ENCODE peak calls at places on chromosomes 6 and 20, in nine cellular contexts. W is pancreas, V is mucosa of descending colon, G is A549, K is ovary, H is psoas muscle, P is hepatocyte, I is heart left ventricle, B is H9. T is an unnamed sample. For H3K4me1, the result is how much of the 10 kb centered on the place peaks cover.

GRCh38 chr6:106194949-106195919 is 109.1 kb downstream of the PRDM1 start:
- DNase-seq in W (no peak), V (no peak), G (no peak), K (no peak), H (no peak), P (no peak), I (no peak), B (no peak), T (no peak)

GRCh38 chr20:3204124-3204794 is at the start of gene DDRGK1:
- DNase-seq in W (peak), V (peak), G (peak), K (peak), H (peak), P (peak), I (peak), B (peak), T (peak)

GRCh38 chr6:75932067-75932466 is 140.4 kb downstream of the IMPG1 start:
- DNase-seq in W (peak), V (peak), G (peak), K (no peak), H (no peak), P (peak), I (peak), B (peak), T (no peak)

GRCh38 chr20:33532753-33533459 is 43.0 kb downstream of the CBFA2T2 start:
- DNase-seq in W (no peak), V (no peak), G (no peak), K (no peak), H (no peak), P (peak), I (no peak), B (no peak), T (no peak)

GRCh38 chr6:10613077-10613476 is 81.3 kb downstream of the C6orf52 start:
- DNase-seq in W (no peak), V (no peak), G (peak), K (no peak), H (no peak), P (no peak), I (no peak), B (no peak), T (no peak)

GRCh38 chr20:63594043-63594561 is 20.1 kb upstream of the HELZ2 start:
- DNase-seq in W (no peak), V (no peak), G (no peak), K (no peak), H (no peak), P (no peak), I (peak), B (no peak), T (no peak)

GRCh38 chr20:5696011-5696559 is 54.1 kb upstream of the SHLD1 start:
- DNase-seq in W (no peak), V (peak), G (peak), K (no peak), H (peak), P (no peak), I (no peak), B (no peak), T (no peak)

GRCh38 chr6:166977626-166978550 is 21.3 kb upstream of the CEP43 start:
- DNase-seq in W (no peak), V (no peak), G (no peak), K (no peak), H (no peak), P (no peak), I (no peak), B (no peak), T (no peak)

GRCh38 chr6:35777356-35778102 is 1.1 kb downstream of the CLPSL2 start:
- DNase-seq in W (no peak), V (no peak), G (no peak), K (no peak), H (no peak), P (no peak), I (no peak), B (no peak), T (no peak)

GRCh38 chr6:168355716-168356522 is 36.3 kb upstream of the DACT2 start:
- DNase-seq in W (peak), V (peak), G (peak), K (peak), H (peak), P (peak), I (peak), B (peak), T (peak)

GRCh38 chr6:12014027-12014872 is 2.1 kb downstream of the HIVEP1 start:
- DNase-seq in W (no peak), V (no peak), G (peak), K (no peak), H (no peak), P (no peak), I (no peak), B (no peak), T (no peak)

GRCh38 chr6:151317206-151317994 is 74.0 kb downstream of the ZBTB2 start:
- DNase-seq in W (no peak), V (no peak), G (peak), K (no peak), H (no peak), P (peak), I (no peak), B (no peak), T (no peak)

GRCh38 chr6:168734523-168734922 is 293.5 kb downstream of the SMOC2 start:
- DNase-seq in W (no peak), V (no peak), G (no peak), K (no peak), H (no peak), P (no peak), I (no peak), B (no peak), T (no peak)

GRCh38 chr6:2656460-2657064 is 94.2 kb downstream of the MYLK4 start:
- DNase-seq in W (no peak), V (no peak), G (no peak), K (no peak), H (no peak), P (no peak), I (no peak), B (no peak), T (no peak)

GRCh38 chr6:30821862-30822784 is 62.2 kb upstream of the DDR1 start:
- DNase-seq in W (no peak), V (peak), G (peak), K (no peak), H (no peak), P (peak), I (no peak), B (no peak), T (no peak)

GRCh38 chr6:73675466-73676098 is 20.4 kb upstream of the CD109 start:
- DNase-seq in W (peak), V (peak), G (peak), K (peak), H (peak), P (peak), I (peak), B (peak), T (peak)

GRCh38 chr20:58542411-58543095 is 27.4 kb upstream of the APCDD1L start:
- DNase-seq in W (no peak), V (no peak), G (no peak), K (no peak), H (no peak), P (no peak), I (no peak), B (no peak), T (no peak)

GRCh38 chr20:4136967-4137334 is 121.6 kb upstream of the RNF24 start:
- DNase-seq in W (no peak), V (no peak), G (no peak), K (no peak), H (no peak), P (no peak), I (no peak), B (no peak), T (no peak)

GRCh38 chr6:89623749-89624148 is 14.8 kb downstream of the LYRM2 start:
- DNase-seq in W (no peak), V (no peak), G (no peak), K (no peak), H (no peak), P (no peak), I (no peak), B (no peak), T (no peak)

GRCh38 chr20:61297981-61298380 is 45.9 kb downstream of the CDH4 start:
- DNase-seq in W (no peak), V (peak), G (no peak), K (no peak), H (no peak), P (no peak), I (no peak), B (no peak), T (no peak)

GRCh38 chr20:2756056-2756611 is 44.3 kb downstream of the CPXM1 start:
- DNase-seq in W (no peak), V (peak), G (peak), K (peak), H (no peak), P (peak), I (no peak), B (peak), T (no peak)

GRCh38 chr6:158232445-158233213 is 64.5 kb downstream of the GTF2H5 start:
- DNase-seq in W (peak), V (peak), G (peak), K (peak), H (peak), P (peak), I (peak), B (peak), T (peak)

GRCh38 chr6:63516186-63516944 is 55.9 kb upstream of the LOC128125822 start:
- DNase-seq in W (no peak), V (no peak), G (peak), K (no peak), H (no peak), P (no peak), I (no peak), B (no peak), T (no peak)

GRCh38 chr6:22147983-22148797 is 148.6 kb downstream of the PRL start:
- DNase-seq in W (no peak), V (peak), G (peak), K (no peak), H (no peak), P (peak), I (peak), B (no peak), T (no peak)

GRCh38 chr6:49909508-49910047 is 43.2 kb upstream of the CRISP1 start:
- DNase-seq in W (no peak), V (no peak), G (no peak), K (no peak), H (no peak), P (no peak), I (no peak), B (no peak), T (no peak)

GRCh38 chr6:149202967-149203366 is 114.5 kb upstream of the TAB2 start:
- DNase-seq in W (no peak), V (no peak), G (no peak), K (no peak), H (no peak), P (no peak), I (no peak), B (no peak), T (no peak)

GRCh38 chr6:74598473-74599393 is 607.1 kb downstream of the COL12A1 start:
- DNase-seq in W (no peak), V (no peak), G (peak), K (no peak), H (no peak), P (no peak), I (no peak), B (no peak), T (no peak)

GRCh38 chr20:47934761-47935160 is 149.5 kb upstream of the SULF2 start:
- DNase-seq in W (no peak), V (no peak), G (no peak), K (no peak), H (no peak), P (no peak), I (no peak), B (no peak), T (no peak)

GRCh38 chr20:63626424-63627128 is at the start of gene GMEB2:
- DNase-seq in W (peak), V (peak), G (no peak), K (peak), H (peak), P (peak), I (peak), B (peak), T (peak)

GRCh38 chr20:41166201-41167117 is 29.1 kb downstream of the PLCG1 start:
- DNase-seq in W (no peak), V (no peak), G (no peak), K (no peak), H (peak), P (no peak), I (peak), B (no peak), T (peak)

GRCh38 chr6:146543211-146543939 is at the start of gene RAB32:
- DNase-seq in W (peak), V (peak), G (peak), K (peak), H (peak), P (peak), I (peak), B (peak), T (peak)

GRCh38 chr20:48818481-48818987 is 9.3 kb downstream of the PREX1 start:
- DNase-seq in W (no peak), V (no peak), G (no peak), K (no peak), H (no peak), P (no peak), I (no peak), B (no peak), T (no peak)

GRCh38 chr6:111588366-111588765 is 17.3 kb downstream of the TRAF3IP2 start:
- DNase-seq in W (no peak), V (no peak), G (no peak), K (no peak), H (no peak), P (no peak), I (no peak), B (no peak), T (no peak)

GRCh38 chr6:111583986-111584385 is 21.7 kb downstream of the TRAF3IP2 start:
- DNase-seq in W (no peak), V (no peak), G (no peak), K (no peak), H (no peak), P (no peak), I (no peak), B (no peak), T (no peak)

GRCh38 chr6:111585241-111585968 is 20.3 kb downstream of the TRAF3IP2 start:
- DNase-seq in W (no peak), V (no peak), G (no peak), K (no peak), H (no peak), P (no peak), I (no peak), B (no peak), T (no peak)

GRCh38 chr6:111585969-111586315 is 19.7 kb downstream of the TRAF3IP2 start:
- DNase-seq in W (no peak), V (peak), G (no peak), K (no peak), H (no peak), P (no peak), I (peak), B (no peak), T (no peak)

GRCh38 chr6:111586554-111586953 is 19.1 kb downstream of the TRAF3IP2 start:
- DNase-seq in W (no peak), V (no peak), G (no peak), K (no peak), H (no peak), P (no peak), I (no peak), B (no peak), T (no peak)
- H3K4me1 ChIP-seq in W (under half), V (under half), G (half or more), K (under half), H (half or more), P (under half), I (half or more), B (under half), T (under half)

DNA sequence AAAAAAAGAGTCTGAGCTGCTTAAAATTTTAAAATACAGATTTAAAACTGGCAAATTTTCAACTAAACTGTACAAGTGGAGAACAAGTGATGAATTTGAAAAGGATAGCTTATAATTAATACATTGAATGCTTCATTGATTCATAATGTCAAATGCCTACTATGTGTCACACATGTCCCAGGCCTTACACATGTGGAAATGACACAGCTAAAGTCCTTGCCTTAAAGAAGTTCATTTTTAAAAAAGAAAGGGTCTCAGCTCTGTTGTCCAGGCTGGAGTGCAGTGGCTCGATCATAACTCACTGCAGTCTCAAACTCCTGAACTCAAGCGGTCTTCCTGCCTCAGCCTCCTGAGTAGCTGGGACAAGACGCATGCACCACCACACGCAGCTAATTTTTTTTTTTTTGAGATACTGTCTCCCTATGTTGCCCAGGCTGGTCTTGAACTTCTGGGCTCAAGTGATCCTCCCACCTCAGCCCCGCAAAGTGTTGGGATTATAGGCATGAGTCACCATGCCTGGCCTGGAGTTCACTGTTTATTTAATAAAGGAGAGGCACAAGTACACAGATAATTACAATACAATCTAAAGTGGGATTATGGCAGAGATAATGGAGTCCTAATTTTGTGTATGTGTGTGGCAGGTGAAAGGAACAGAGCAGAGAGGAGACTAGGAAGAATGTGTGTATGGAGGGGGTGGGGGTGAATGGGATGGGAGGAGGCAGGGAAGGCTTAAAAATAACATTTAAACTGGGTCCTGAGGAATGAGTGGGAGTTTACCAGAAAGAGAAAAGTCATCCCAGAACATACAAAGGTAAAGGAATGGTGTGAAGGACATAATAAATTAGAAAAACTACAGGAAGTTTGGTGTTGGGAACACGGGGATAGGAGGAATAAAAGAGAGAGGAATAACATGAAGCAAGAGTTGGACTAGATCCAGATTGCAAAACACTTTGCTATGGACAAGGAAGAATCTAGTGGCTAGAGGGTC is 4.7 kb downstream of the NCOA5 start:
- DNase-seq in W (no peak), V (peak), G (peak), K (no peak), H (no peak), P (peak), I (no peak), B (no peak), T (no peak)
- H3K4me1 ChIP-seq in W (half or more), V (under half), G (under half), K (under half), H (half or more), P (under half), I (half or more), B (under half), T (under half)

GRCh38 chr6:52533491-52533890 is 43.4 kb downstream of the TRAM2 start:
- DNase-seq in W (no peak), V (no peak), G (no peak), K (no peak), H (no peak), P (no peak), I (no peak), B (no peak), T (no peak)
- H3K4me1 ChIP-seq in W (under half), V (under half), G (under half), K (under half), H (under half), P (under half), I (under half), B (under half), T (under half)

GRCh38 chr6:15985354-15985995 is 143.4 kb upstream of the MYLIP start:
- DNase-seq in W (no peak), V (no peak), G (no peak), K (no peak), H (no peak), P (no peak), I (no peak), B (no peak), T (no peak)
- H3K4me1 ChIP-seq in W (under half), V (under half), G (under half), K (under half), H (under half), P (under half), I (under half), B (under half), T (under half)

GRCh38 chr20:31515775-31516107 is 1.5 kb downstream of the HM13 start:
- DNase-seq in W (no peak), V (peak), G (no peak), K (no peak), H (no peak), P (no peak), I (no peak), B (no peak), T (peak)

GRCh38 chr20:31515072-31515774 is 981 bp downstream of the HM13 start:
- DNase-seq in W (no peak), V (peak), G (no peak), K (no peak), H (no peak), P (no peak), I (no peak), B (no peak), T (peak)

GRCh38 chr20:31516166-31516565 is 1.9 kb downstream of the HM13 start:
- DNase-seq in W (no peak), V (no peak), G (no peak), K (no peak), H (no peak), P (no peak), I (no peak), B (no peak), T (no peak)

GRCh38 chr20:31516651-31517050 is 2.4 kb downstream of the HM13 start:
- DNase-seq in W (no peak), V (no peak), G (no peak), K (no peak), H (no peak), P (no peak), I (no peak), B (no peak), T (peak)

DNA sequence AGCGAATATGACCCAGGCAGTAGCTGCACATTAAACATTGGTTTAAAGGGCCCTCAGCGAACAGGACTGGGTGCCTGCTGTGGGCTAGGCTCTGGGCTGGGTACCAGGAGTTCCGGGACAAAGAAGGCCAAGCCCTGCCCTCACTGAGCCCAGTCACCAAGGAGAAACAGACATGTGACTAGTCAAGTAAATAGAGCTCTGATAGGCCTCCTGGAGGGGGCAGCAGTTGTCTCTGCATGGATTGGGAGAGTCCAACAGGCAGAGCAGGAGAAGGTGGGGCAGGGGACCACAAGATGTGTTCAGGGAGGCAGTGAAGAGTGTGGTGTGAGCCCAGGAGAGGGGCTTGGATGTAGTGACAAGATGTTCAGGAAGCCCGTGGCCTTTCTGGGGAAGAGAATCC is 3.1 kb downstream of the HM13 start:
- DNase-seq in W (peak), V (peak), G (peak), K (no peak), H (peak), P (peak), I (peak), B (peak), T (peak)
- H3K4me1 ChIP-seq in W (under half), V (under half), G (under half), K (under half), H (under half), P (under half), I (half or more), B (under half), T (under half)

GRCh38 chr6:169839029-169839481 is 87.6 kb downstream of the ERMARD start:
- DNase-seq in W (no peak), V (no peak), G (no peak), K (no peak), H (no peak), P (no peak), I (no peak), B (peak), T (no peak)
- H3K4me1 ChIP-seq in W (under half), V (under half), G (under half), K (under half), H (under half), P (under half), I (under half), B (under half), T (under half)

GRCh38 chr20:44450938-44451450 is 24.7 kb upstream of the TTPAL start:
- DNase-seq in W (no peak), V (no peak), G (no peak), K (no peak), H (no peak), P (no peak), I (no peak), B (no peak), T (no peak)
- H3K4me1 ChIP-seq in W (under half), V (under half), G (under half), K (under half), H (under half), P (under half), I (under half), B (under half), T (under half)

T was measured in aorta.